ENCODE peak calls at places on chromosomes 16 and 17, in seven cellular contexts. I is cardiac muscle cell, M is heart left ventricle, J is lung, A is neural progenitor cell, V is HCT116, P is adrenal gland. O is an unnamed sample. For H3K36me3, the result is how much of the 10 kb centered on the place peaks cover.

GRCh38 chr17:64920419-64921172 is 1.3 kb upstream of the LRRC37A3 start:
- DNase-seq in I (no peak), M (peak), J (no peak), A (no peak), V (no peak), P (no peak), O (no peak)

GRCh38 chr17:55441544-55441943 is 19.9 kb upstream of the MMD start:
- DNase-seq in I (no peak), M (no peak), J (no peak), A (no peak), V (no peak), P (no peak), O (no peak)

GRCh38 chr16:85816159-85816558 is 16.7 kb downstream of the COX4I1 start:
- DNase-seq in I (no peak), M (no peak), J (no peak), A (no peak), V (no peak), P (no peak), O (no peak)

GRCh38 chr16:89094252-89094901 is 725 bp downstream of the ACSF3 start:
- DNase-seq in I (peak), M (no peak), J (no peak), A (peak), V (no peak), P (no peak), O (no peak)

GRCh38 chr17:75019710-75020109 is 7.2 kb downstream of the MRPL58 start:
- DNase-seq in I (no peak), M (no peak), J (no peak), A (no peak), V (no peak), P (no peak), O (no peak)

GRCh38 chr17:64728041-64728695 is 66.1 kb upstream of the SMURF2 start:
- DNase-seq in I (no peak), M (peak), J (no peak), A (no peak), V (no peak), P (peak), O (no peak)

GRCh38 chr16:89409161-89409711 is 81.1 kb downstream of the ANKRD11 start:
- DNase-seq in I (no peak), M (no peak), J (no peak), A (no peak), V (no peak), P (no peak), O (no peak)

GRCh38 chr17:36848008-36848902 is 89.0 kb upstream of the LHX1 start:
- DNase-seq in I (no peak), M (no peak), J (no peak), A (no peak), V (no peak), P (no peak), O (no peak)

GRCh38 chr17:15456972-15457722 is 10.3 kb downstream of the CDRT4 start:
- DNase-seq in I (no peak), M (peak), J (peak), A (no peak), V (no peak), P (no peak), O (peak)

GRCh38 chr16:74650966-74651567 is 15.6 kb downstream of the RFWD3 start:
- DNase-seq in I (peak), M (no peak), J (no peak), A (peak), V (peak), P (peak), O (no peak)
- H3K36me3 ChIP-seq in I (under half), M (half or more), J (under half), A (under half), V (half or more), P (under half), O (half or more)

GRCh38 chr17:57107498-57108101 is 22.6 kb downstream of the AKAP1 start:
- DNase-seq in I (peak), M (no peak), J (peak), A (peak), V (peak), P (no peak), O (no peak)

GRCh38 chr17:57104461-57105175 is 19.6 kb downstream of the AKAP1 start:
- DNase-seq in I (no peak), M (no peak), J (no peak), A (no peak), V (no peak), P (no peak), O (no peak)

GRCh38 chr17:57108656-57109392 is 23.8 kb downstream of the AKAP1 start:
- DNase-seq in I (no peak), M (peak), J (no peak), A (peak), V (no peak), P (no peak), O (peak)

GRCh38 chr17:57106107-57106835 is 21.2 kb downstream of the AKAP1 start:
- DNase-seq in I (no peak), M (peak), J (no peak), A (peak), V (peak), P (no peak), O (no peak)

DNA sequence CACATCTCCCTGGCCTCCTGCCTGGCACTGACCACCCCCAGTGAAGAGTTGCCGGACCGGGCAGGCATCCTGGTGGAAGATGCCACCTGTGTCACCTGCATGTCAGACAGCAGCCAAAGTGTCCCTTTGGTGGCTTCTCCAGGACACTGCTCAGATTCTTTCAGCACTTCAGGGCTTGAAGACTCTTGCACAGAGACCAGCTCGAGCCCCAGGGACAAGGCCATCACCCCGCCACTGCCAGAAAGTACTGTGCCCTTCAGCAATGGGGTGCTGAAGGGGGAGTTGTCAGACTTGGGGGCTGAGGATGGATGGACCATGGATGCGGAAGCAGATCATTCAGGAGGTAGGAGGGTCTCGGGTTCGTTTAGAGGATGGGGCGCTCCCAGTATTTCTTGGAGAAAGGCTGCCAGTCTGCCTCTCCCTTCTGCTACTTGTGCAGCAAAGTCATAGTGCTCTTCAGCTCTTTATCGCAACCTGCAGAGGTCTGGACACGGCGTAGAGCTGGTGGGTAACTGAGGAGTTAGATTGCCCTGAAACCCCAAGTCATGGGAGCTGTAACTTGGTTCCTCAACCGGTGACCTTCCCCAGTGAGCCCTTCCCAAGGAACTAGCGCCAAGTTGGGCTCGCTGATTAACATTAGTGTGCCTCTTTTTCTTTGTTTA is 21.9 kb downstream of the AKAP1 start:
- DNase-seq in I (no peak), M (no peak), J (no peak), A (no peak), V (no peak), P (no peak), O (no peak)
- H3K36me3 ChIP-seq in I (under half), M (under half), J (under half), A (under half), V (under half), P (under half), O (under half)

DNA sequence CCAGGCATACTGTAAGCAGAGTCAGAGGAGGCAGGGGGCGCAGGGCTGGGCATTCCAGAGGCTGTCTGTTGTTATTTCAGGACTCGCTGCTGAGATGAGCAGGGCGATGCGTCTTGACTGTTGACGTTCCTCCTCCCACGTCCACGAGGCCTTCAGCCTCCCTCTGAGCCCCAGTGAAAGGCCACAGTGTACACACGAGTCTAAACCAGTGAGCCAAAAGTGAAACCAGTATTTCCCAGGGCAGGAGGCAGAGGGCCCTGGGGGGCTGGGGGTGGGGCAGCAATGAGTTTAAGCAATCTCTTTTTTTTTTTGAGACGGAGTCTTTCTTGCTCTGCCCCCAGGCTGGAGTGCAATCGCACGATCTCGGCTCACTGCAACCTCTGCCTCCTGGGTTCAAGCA is 21.5 kb downstream of the SMTNL2 start:
- DNase-seq in I (no peak), M (peak), J (no peak), A (no peak), V (no peak), P (peak), O (peak)
- H3K36me3 ChIP-seq in I (under half), M (under half), J (under half), A (under half), V (under half), P (under half), O (under half)

GRCh38 chr16:23502466-23502865 is 7.8 kb downstream of the GGA2 start:
- DNase-seq in I (no peak), M (no peak), J (no peak), A (no peak), V (no peak), P (no peak), O (no peak)

GRCh38 chr16:23505942-23506605 is 4.2 kb downstream of the GGA2 start:
- DNase-seq in I (no peak), M (no peak), J (no peak), A (peak), V (no peak), P (no peak), O (no peak)

GRCh38 chr16:23504453-23505179 is 5.7 kb downstream of the GGA2 start:
- DNase-seq in I (peak), M (peak), J (peak), A (peak), V (peak), P (peak), O (peak)

GRCh38 chr16:23505180-23505665 is 5.1 kb downstream of the GGA2 start:
- DNase-seq in I (no peak), M (no peak), J (no peak), A (peak), V (no peak), P (no peak), O (no peak)

GRCh38 chr16:23504076-23504452 is 6.2 kb downstream of the GGA2 start:
- DNase-seq in I (no peak), M (peak), J (peak), A (no peak), V (no peak), P (no peak), O (no peak)
- H3K36me3 ChIP-seq in I (under half), M (under half), J (under half), A (under half), V (under half), P (under half), O (under half)

GRCh38 chr17:30840775-30841174 is 9.0 kb downstream of the ATAD5 start:
- DNase-seq in I (no peak), M (no peak), J (no peak), A (no peak), V (no peak), P (no peak), O (no peak)
- H3K36me3 ChIP-seq in I (under half), M (under half), J (under half), A (under half), V (under half), P (under half), O (under half)

DNA sequence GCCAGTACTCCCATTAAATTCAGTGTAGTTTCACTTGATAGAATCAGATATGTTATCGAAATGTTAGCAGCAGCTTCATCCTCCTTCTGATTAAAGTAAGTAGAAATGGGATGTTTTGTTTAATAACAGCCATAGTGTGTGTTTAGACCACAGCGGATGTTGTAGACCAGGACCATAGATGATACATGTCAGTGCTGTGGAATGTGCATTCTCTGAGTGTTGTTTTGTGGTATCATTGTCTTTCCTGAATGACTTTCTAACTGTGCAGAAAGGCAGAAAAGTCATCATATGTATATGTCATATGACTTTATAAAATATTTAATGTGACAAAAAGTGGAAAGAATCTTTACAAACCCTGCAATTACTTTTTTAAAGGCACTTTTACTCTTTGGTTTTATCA is 55.6 kb downstream of the CYLD start:
- DNase-seq in I (no peak), M (no peak), J (no peak), A (no peak), V (no peak), P (no peak), O (no peak)
- H3K36me3 ChIP-seq in I (under half), M (half or more), J (under half), A (under half), V (under half), P (under half), O (half or more)

DNA sequence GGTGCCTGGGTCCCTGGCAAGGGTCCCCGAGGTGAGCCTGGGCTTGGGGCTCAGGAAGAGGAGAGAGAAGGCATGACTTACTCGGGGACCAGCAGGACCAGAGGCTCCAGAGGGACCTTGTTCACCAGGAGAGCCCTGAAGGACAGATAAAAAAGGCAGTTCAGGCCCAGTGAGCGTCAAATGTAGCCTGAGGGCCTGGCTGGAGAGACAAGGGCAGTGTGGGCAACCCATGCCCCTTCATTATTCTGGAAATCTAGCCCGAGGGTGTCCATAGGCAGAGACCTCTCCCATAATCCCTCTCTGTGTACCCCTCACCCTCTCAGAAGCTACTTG is 14.1 kb downstream of the COL1A1 start:
- DNase-seq in I (no peak), M (no peak), J (no peak), A (no peak), V (no peak), P (no peak), O (no peak)
- H3K36me3 ChIP-seq in I (under half), M (half or more), J (under half), A (under half), V (under half), P (under half), O (half or more)

GRCh38 chr17:4941027-4941610 is 1.1 kb downstream of the RNF167 start:
- DNase-seq in I (no peak), M (no peak), J (no peak), A (no peak), V (no peak), P (no peak), O (no peak)

GRCh38 chr17:4940625-4941021 is 555 bp downstream of the RNF167 start:
- DNase-seq in I (no peak), M (no peak), J (no peak), A (no peak), V (no peak), P (no peak), O (peak)

GRCh38 chr17:4944163-4944553 is 4.1 kb downstream of the RNF167 start:
- DNase-seq in I (no peak), M (no peak), J (no peak), A (no peak), V (no peak), P (no peak), O (no peak)

GRCh38 chr17:4944554-4945175 is 3.7 kb downstream of the PFN1 start:
- DNase-seq in I (no peak), M (no peak), J (no peak), A (no peak), V (no peak), P (no peak), O (no peak)

DNA sequence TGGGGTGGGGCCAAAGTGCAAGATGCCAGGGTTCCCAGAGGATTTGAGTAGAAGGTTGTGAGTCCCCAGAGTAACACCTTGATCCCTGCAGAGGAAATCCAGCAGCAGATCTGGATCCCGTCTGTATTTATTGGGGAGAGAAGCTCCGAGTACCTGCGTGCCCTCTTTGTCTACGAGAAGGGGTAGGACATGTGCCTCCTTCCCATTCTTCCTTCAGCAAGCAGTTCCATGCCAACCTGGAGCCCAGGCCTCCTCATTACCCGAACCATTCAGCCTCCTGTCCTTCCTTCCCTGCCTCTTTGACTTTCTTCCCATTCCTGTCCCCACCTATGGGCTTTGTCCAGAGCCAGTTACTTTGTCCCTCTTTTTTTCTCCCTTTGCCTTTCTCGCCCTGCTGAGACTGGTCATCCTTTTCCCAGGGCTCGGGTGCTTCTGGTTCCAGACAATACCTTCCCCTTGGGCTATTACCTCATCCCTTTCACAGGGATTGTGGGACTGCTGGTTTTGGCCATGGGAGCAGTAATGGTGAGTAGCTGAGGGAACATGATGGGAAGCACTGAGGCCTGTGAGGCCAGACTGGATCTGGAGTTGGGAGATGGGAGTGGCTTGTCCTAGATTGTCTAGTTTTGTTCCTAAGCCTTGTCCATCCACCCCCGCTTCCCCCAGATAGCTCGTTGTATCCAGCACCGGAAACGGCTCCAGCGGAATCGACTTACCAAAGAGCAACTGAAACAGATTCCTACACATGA is 2.9 kb downstream of the RNF167 start:
- DNase-seq in I (no peak), M (no peak), J (no peak), A (no peak), V (no peak), P (no peak), O (no peak)
- H3K36me3 ChIP-seq in I (under half), M (half or more), J (under half), A (under half), V (under half), P (half or more), O (under half)

GRCh38 chr17:14165672-14166071 is 71.0 kb downstream of the CDRT15 start:
- DNase-seq in I (no peak), M (no peak), J (no peak), A (no peak), V (no peak), P (no peak), O (no peak)
- H3K36me3 ChIP-seq in I (under half), M (under half), J (under half), A (under half), V (under half), P (under half), O (under half)

GRCh38 chr17:17141860-17142552 is 64.1 kb downstream of the PLD6 start:
- DNase-seq in I (peak), M (no peak), J (no peak), A (peak), V (no peak), P (peak), O (no peak)

GRCh38 chr17:17140590-17140980 is 65.5 kb downstream of the PLD6 start:
- DNase-seq in I (no peak), M (no peak), J (no peak), A (no peak), V (no peak), P (peak), O (no peak)

GRCh38 chr17:17139972-17140589 is 66.1 kb downstream of the PLD6 start:
- DNase-seq in I (no peak), M (no peak), J (no peak), A (no peak), V (no peak), P (no peak), O (no peak)

GRCh38 chr17:17142556-17142955 is 63.6 kb downstream of the PLD6 start:
- DNase-seq in I (no peak), M (no peak), J (no peak), A (no peak), V (no peak), P (no peak), O (no peak)

DNA sequence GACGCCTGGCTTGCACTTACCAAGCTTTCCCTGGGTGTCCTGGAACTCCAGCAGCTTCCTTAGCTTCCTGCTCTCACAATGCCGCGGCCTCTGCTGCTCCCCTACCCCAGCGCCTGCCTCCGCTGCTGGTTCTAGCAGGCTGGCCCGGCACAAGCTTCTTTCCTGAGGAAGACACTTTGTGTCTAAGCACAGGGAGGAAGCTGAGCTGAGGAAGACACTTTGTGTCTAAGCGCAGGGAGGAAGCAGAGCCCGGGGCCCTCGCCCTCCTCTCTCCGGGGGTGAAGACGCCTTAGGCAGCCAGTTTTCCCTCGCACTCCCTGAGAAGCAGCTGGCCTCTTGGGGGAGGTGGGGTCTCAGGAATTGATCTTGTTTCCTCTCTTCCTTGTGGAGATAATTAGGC is 64.9 kb downstream of the PLD6 start:
- DNase-seq in I (no peak), M (no peak), J (no peak), A (peak), V (no peak), P (no peak), O (no peak)
- H3K36me3 ChIP-seq in I (under half), M (half or more), J (under half), A (under half), V (under half), P (half or more), O (half or more)